ENCODE peak calls at places on chromosomes 3 and 15, in ten cellular contexts. One of them, this sample, is unnamed.
A peak's percentile ranks its signal among the peaks of the same experiment; 100 is the strongest.

GRCh38 chr3:155241559-155241958 is 51.9 kb downstream of the STRIT1 start:
- DNase-seq in GM23338: no peak
- DNase-seq in ovary: no peak
- DNase-seq in Peyer's patch: no peak
- DNase-seq in CD8-positive, alpha-beta T cell: no peak
- DNase-seq in lower lobe of right lung: no peak
- DNase-seq in adrenal gland: no peak
- DNase-seq in OCI-LY7: no peak
- DNase-seq in GM12878: no peak
- DNase-seq in pancreas: no peak
- DNase-seq in this sample: no peak

GRCh38 chr3:143763568-143764162 is 84.6 kb downstream of the SLC9A9 start:
- DNase-seq in Peyer's patch: no peak
- DNase-seq in GM12878: no peak
- DNase-seq in ovary: no peak
- DNase-seq in OCI-LY7: no peak
- DNase-seq in CD8-positive, alpha-beta T cell: no peak
- DNase-seq in lower lobe of right lung: no peak
- DNase-seq in adrenal gland: no peak
- DNase-seq in GM23338: peak; percentile 47
- DNase-seq in pancreas: no peak
- DNase-seq in this sample: no peak

GRCh38 chr15:81256916-81257315 is 60.2 kb downstream of the IL16 start:
- DNase-seq in pancreas: no peak
- DNase-seq in GM23338: peak; percentile 51
- DNase-seq in ovary: no peak
- DNase-seq in lower lobe of right lung: no peak
- DNase-seq in CD8-positive, alpha-beta T cell: no peak
- DNase-seq in GM12878: no peak
- DNase-seq in Peyer's patch: no peak
- DNase-seq in OCI-LY7: no peak
- DNase-seq in adrenal gland: no peak
- DNase-seq in this sample: no peak

GRCh38 chr3:119880966-119881365 is 99.1 kb downstream of the NR1I2 start:
- DNase-seq in ovary: no peak
- DNase-seq in lower lobe of right lung: no peak
- DNase-seq in adrenal gland: no peak
- DNase-seq in CD8-positive, alpha-beta T cell: no peak
- DNase-seq in Peyer's patch: no peak
- DNase-seq in OCI-LY7: no peak
- DNase-seq in pancreas: no peak
- DNase-seq in GM23338: no peak
- DNase-seq in GM12878: no peak
- DNase-seq in this sample: no peak

GRCh38 chr3:138016065-138016464 is 6.1 kb downstream of the CLDN18 start:
- DNase-seq in Peyer's patch: no peak
- DNase-seq in lower lobe of right lung: no peak
- DNase-seq in OCI-LY7: no peak
- DNase-seq in GM12878: no peak
- DNase-seq in adrenal gland: no peak
- DNase-seq in ovary: no peak
- DNase-seq in CD8-positive, alpha-beta T cell: no peak
- DNase-seq in pancreas: no peak
- DNase-seq in GM23338: no peak
- DNase-seq in this sample: no peak

GRCh38 chr3:155391104-155391503 is 97.6 kb upstream of the STRIT1 start:
- DNase-seq in Peyer's patch: no peak
- DNase-seq in lower lobe of right lung: no peak
- DNase-seq in CD8-positive, alpha-beta T cell: no peak
- DNase-seq in ovary: no peak
- DNase-seq in adrenal gland: no peak
- DNase-seq in OCI-LY7: no peak
- DNase-seq in GM23338: no peak
- DNase-seq in pancreas: no peak
- DNase-seq in GM12878: no peak
- DNase-seq in this sample: no peak

GRCh38 chr15:73727330-73728018 is 25.7 kb downstream of the INSYN1 start:
- DNase-seq in pancreas: no peak
- DNase-seq in CD8-positive, alpha-beta T cell: no peak
- DNase-seq in ovary: no peak
- DNase-seq in adrenal gland: no peak
- DNase-seq in Peyer's patch: no peak
- DNase-seq in OCI-LY7: no peak
- DNase-seq in GM23338: no peak
- DNase-seq in lower lobe of right lung: no peak
- DNase-seq in GM12878: no peak
- DNase-seq in this sample: no peak

GRCh38 chr3:122519693-122520092 is 5.0 kb upstream of the KPNA1 start:
- DNase-seq in Peyer's patch: no peak
- DNase-seq in GM12878: no peak
- DNase-seq in ovary: no peak
- DNase-seq in pancreas: no peak
- DNase-seq in lower lobe of right lung: no peak
- DNase-seq in OCI-LY7: no peak
- DNase-seq in CD8-positive, alpha-beta T cell: no peak
- DNase-seq in GM23338: no peak
- DNase-seq in adrenal gland: no peak
- DNase-seq in this sample: no peak

GRCh38 chr3:112813723-112814171 is 32.9 kb downstream of the CD200R1L start:
- DNase-seq in Peyer's patch: peak; percentile 34
- DNase-seq in GM12878: peak; percentile 69
- DNase-seq in OCI-LY7: peak; percentile 89
- DNase-seq in lower lobe of right lung: peak; percentile 51
- DNase-seq in ovary: no peak
- DNase-seq in GM23338: no peak
- DNase-seq in adrenal gland: no peak
- DNase-seq in CD8-positive, alpha-beta T cell: no peak
- DNase-seq in pancreas: no peak
- DNase-seq in this sample: no peak

GRCh38 chr3:16174389-16174788 is at the start of gene GALNT15:
- DNase-seq in OCI-LY7: no peak
- DNase-seq in GM12878: no peak
- DNase-seq in GM23338: no peak
- DNase-seq in Peyer's patch: peak; percentile 35
- DNase-seq in pancreas: peak; percentile 71
- DNase-seq in CD8-positive, alpha-beta T cell: no peak
- DNase-seq in lower lobe of right lung: peak; percentile 71
- DNase-seq in ovary: peak; percentile 86
- DNase-seq in adrenal gland: peak; percentile 66
- DNase-seq in this sample: peak; percentile 65

GRCh38 chr15:93102211-93102610 is 13.2 kb upstream of the RGMA start:
- DNase-seq in lower lobe of right lung: no peak
- DNase-seq in Peyer's patch: no peak
- DNase-seq in pancreas: no peak
- DNase-seq in OCI-LY7: no peak
- DNase-seq in ovary: no peak
- DNase-seq in GM12878: no peak
- DNase-seq in adrenal gland: no peak
- DNase-seq in CD8-positive, alpha-beta T cell: no peak
- DNase-seq in GM23338: no peak
- DNase-seq in this sample: no peak

GRCh38 chr3:53045107-53045783 is 628 bp downstream of the SFMBT1 start:
- DNase-seq in ovary: peak; percentile 71
- DNase-seq in GM23338: peak; percentile 49
- DNase-seq in OCI-LY7: peak; percentile 76
- DNase-seq in lower lobe of right lung: peak; percentile 71
- DNase-seq in GM12878: no peak
- DNase-seq in adrenal gland: peak; percentile 62
- DNase-seq in Peyer's patch: peak; percentile 46
- DNase-seq in CD8-positive, alpha-beta T cell: peak; percentile 39
- DNase-seq in pancreas: peak; percentile 85
- DNase-seq in this sample: peak; percentile 48

GRCh38 chr3:194577985-194578905 is 55.0 kb downstream of the TMEM44 start:
- DNase-seq in adrenal gland: peak; percentile 56
- DNase-seq in lower lobe of right lung: no peak
- DNase-seq in OCI-LY7: no peak
- DNase-seq in Peyer's patch: no peak
- DNase-seq in ovary: no peak
- DNase-seq in CD8-positive, alpha-beta T cell: no peak
- DNase-seq in GM23338: no peak
- DNase-seq in GM12878: no peak
- DNase-seq in pancreas: no peak
- DNase-seq in this sample: no peak

GRCh38 chr15:62822228-62822627 is 220.3 kb upstream of the TPM1 start:
- DNase-seq in GM12878: no peak
- DNase-seq in CD8-positive, alpha-beta T cell: no peak
- DNase-seq in adrenal gland: no peak
- DNase-seq in lower lobe of right lung: no peak
- DNase-seq in GM23338: no peak
- DNase-seq in pancreas: no peak
- DNase-seq in OCI-LY7: no peak
- DNase-seq in Peyer's patch: no peak
- DNase-seq in ovary: no peak
- DNase-seq in this sample: peak; percentile 46

GRCh38 chr3:146818301-146818700 is 213.2 kb upstream of the PLSCR5 start:
- DNase-seq in GM23338: no peak
- DNase-seq in pancreas: no peak
- DNase-seq in ovary: no peak
- DNase-seq in CD8-positive, alpha-beta T cell: no peak
- DNase-seq in adrenal gland: no peak
- DNase-seq in lower lobe of right lung: no peak
- DNase-seq in Peyer's patch: no peak
- DNase-seq in GM12878: no peak
- DNase-seq in OCI-LY7: no peak
- DNase-seq in this sample: no peak

GRCh38 chr3:69739204-69740102 is at the start of gene MITF:
- DNase-seq in GM12878: peak; percentile 26
- DNase-seq in lower lobe of right lung: peak; percentile 94
- DNase-seq in CD8-positive, alpha-beta T cell: no peak
- DNase-seq in OCI-LY7: no peak
- DNase-seq in ovary: peak; percentile 92
- DNase-seq in Peyer's patch: peak; percentile 44
- DNase-seq in adrenal gland: peak; percentile 95
- DNase-seq in GM23338: peak; percentile 97
- DNase-seq in pancreas: peak; percentile 89
- DNase-seq in this sample: peak; percentile 95
- H3K4me3 ChIP-seq in GM12878: peak within 1 kb of the TSS; percentile 72
- H3K4me3 ChIP-seq in lower lobe of right lung: peak within 1 kb of the TSS; percentile 89
- H3K4me3 ChIP-seq in CD8-positive, alpha-beta T cell: no peak within 1 kb of the TSS
- H3K4me3 ChIP-seq in OCI-LY7: no peak within 1 kb of the TSS
- H3K4me3 ChIP-seq in ovary: peak within 1 kb of the TSS; percentile 70
- H3K4me3 ChIP-seq in Peyer's patch: peak within 1 kb of the TSS; percentile 56
- H3K4me3 ChIP-seq in adrenal gland: peak within 1 kb of the TSS; percentile 70
- H3K4me3 ChIP-seq in GM23338: peak within 1 kb of the TSS; percentile 94
- H3K4me3 ChIP-seq in pancreas: peak within 1 kb of the TSS; percentile 85
- H3K4me3 ChIP-seq in this sample: peak within 1 kb of the TSS; percentile 78

DNA sequence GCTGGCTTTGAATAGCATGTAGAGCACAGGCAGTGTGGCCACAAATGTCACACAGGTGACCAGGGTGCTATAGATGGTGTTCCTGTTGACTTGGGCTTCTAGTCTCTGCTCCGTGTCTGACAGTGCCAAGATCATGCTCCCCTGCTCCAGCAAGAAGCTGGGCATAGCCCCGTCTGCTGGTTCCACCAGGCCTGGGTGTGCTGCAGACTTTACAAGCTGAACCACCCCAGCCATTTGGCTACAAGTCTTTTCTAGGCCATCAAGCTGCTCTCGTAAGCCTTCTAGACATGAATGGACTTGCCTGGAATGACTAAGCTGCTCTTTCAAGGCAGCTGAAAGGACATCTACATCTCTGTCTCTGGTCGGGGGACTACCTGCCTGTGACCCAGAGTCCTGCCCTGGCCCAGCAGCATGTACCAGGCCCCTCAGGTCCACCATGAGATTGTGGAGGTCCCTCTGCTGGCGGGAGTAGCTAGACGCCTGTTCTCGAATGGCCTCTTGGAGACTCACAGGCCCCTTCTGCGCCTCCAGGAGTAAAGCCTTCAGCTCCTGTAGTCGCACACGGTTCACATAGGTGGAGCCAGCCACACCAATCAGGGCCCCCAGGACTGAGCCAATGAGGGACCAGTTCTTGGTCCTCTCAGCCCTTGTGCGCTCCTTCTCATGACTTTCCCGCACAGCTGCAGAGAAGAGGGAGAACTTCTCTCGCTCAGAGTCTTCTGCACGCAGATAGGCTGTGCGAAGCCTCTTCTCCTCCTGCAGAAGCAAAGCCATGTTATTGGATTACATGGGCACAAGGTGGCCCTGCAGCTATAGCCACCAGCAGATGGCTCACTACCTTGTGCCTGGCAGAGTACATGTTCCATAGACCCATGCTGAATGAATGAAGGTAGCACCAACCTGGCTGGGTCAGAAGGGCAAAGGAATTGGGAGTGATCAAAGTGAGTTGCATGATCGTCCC is 2.8 kb upstream of the PLXNB1 start:
- DNase-seq in OCI-LY7: peak; percentile 21
- DNase-seq in GM12878: no peak
- DNase-seq in pancreas: no peak
- DNase-seq in lower lobe of right lung: no peak
- DNase-seq in ovary: peak; percentile 19
- DNase-seq in adrenal gland: no peak
- DNase-seq in Peyer's patch: no peak
- DNase-seq in GM23338: peak; percentile 92
- DNase-seq in CD8-positive, alpha-beta T cell: no peak
- DNase-seq in this sample: peak; percentile 46
- TF ChIP-seq CTCF in OCI-LY7: peak; percentile 68
- TF ChIP-seq CTCF in GM12878: peak; percentile 18
- TF ChIP-seq CTCF in pancreas: no peak
- TF ChIP-seq CTCF in lower lobe of right lung: peak; percentile 7
- TF ChIP-seq CTCF in ovary: no peak
- TF ChIP-seq CTCF in adrenal gland: no peak
- TF ChIP-seq CTCF in Peyer's patch: peak; percentile 58
- TF ChIP-seq CTCF in GM23338: peak; percentile 48
- TF ChIP-seq CTCF in CD8-positive, alpha-beta T cell: no peak
- TF ChIP-seq CTCF in this sample: no peak

DNA sequence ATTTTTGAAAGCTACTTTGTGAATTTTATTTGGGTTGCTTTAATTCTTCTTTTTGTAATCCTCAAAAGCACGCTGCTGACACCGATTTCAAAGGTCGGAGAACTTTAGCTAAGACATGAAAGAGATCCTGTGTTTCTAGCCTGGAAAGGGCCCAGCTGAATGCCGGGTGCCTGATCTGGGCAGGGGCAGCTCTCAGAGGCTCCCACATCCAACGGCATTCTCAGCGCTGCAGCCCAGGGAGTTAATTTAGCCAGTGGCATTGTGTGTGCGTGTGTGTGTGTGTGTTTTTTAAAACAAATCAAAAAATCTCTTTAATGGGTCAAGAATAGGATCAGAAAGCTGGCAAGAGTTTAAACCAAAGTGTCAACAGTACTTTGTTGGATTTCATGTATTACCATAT is 6.5 kb downstream of the RBP1 start:
- DNase-seq in CD8-positive, alpha-beta T cell: no peak
- DNase-seq in GM23338: no peak
- DNase-seq in GM12878: no peak
- DNase-seq in pancreas: no peak
- DNase-seq in Peyer's patch: no peak
- DNase-seq in lower lobe of right lung: no peak
- DNase-seq in ovary: no peak
- DNase-seq in OCI-LY7: no peak
- DNase-seq in adrenal gland: no peak
- DNase-seq in this sample: no peak
- H3K27ac ChIP-seq in CD8-positive, alpha-beta T cell: no peak overlapping the region
- H3K27ac ChIP-seq in GM23338: no peak overlapping the region
- H3K27ac ChIP-seq in GM12878: no peak overlapping the region
- H3K27ac ChIP-seq in pancreas: peak overlapping the region; percentile 16
- H3K27ac ChIP-seq in Peyer's patch: no peak overlapping the region
- H3K27ac ChIP-seq in lower lobe of right lung: no peak overlapping the region
- H3K27ac ChIP-seq in ovary: peak overlapping the region; percentile 97
- H3K27ac ChIP-seq in OCI-LY7: no peak overlapping the region
- H3K27ac ChIP-seq in adrenal gland: peak overlapping the region; percentile 92
- H3K27ac ChIP-seq in this sample: no peak overlapping the region

GRCh38 chr15:99511865-99512632 is 53.7 kb upstream of the MEF2A start:
- DNase-seq in OCI-LY7: peak; percentile 92
- DNase-seq in adrenal gland: no peak
- DNase-seq in pancreas: no peak
- DNase-seq in ovary: no peak
- DNase-seq in CD8-positive, alpha-beta T cell: no peak
- DNase-seq in lower lobe of right lung: no peak
- DNase-seq in GM12878: peak; percentile 99
- DNase-seq in Peyer's patch: peak; percentile 76
- DNase-seq in GM23338: no peak
- DNase-seq in this sample: no peak
- H3K4me3 ChIP-seq in OCI-LY7: peak overlapping the region; percentile 45
- H3K4me3 ChIP-seq in adrenal gland: no peak overlapping the region
- H3K4me3 ChIP-seq in pancreas: no peak overlapping the region
- H3K4me3 ChIP-seq in ovary: no peak overlapping the region
- H3K4me3 ChIP-seq in CD8-positive, alpha-beta T cell: no peak overlapping the region
- H3K4me3 ChIP-seq in lower lobe of right lung: no peak overlapping the region
- H3K4me3 ChIP-seq in GM12878: peak overlapping the region; percentile 48
- H3K4me3 ChIP-seq in Peyer's patch: no peak overlapping the region
- H3K4me3 ChIP-seq in GM23338: no peak overlapping the region
- H3K4me3 ChIP-seq in this sample: no peak overlapping the region